ENCODE peak calls at places on chromosome 2, in six cellular contexts. N is CD8-positive, alpha-beta T cell; M is hepatocyte; Q is esophagus squamous epithelium; C is right cardiac atrium; H is psoas muscle. W is an unnamed sample. For H3K4me1, the result is how much of the 10 kb centered on the place peaks cover.

GRCh38 chr2:240836781-240837467 is 16.9 kb upstream of the KIF1A start:
- DNase-seq in N (no peak), M (peak), Q (no peak), C (peak), H (peak), W (peak)

GRCh38 chr2:27212626-27213471 is 781 bp upstream of the SLC5A6 start:
- DNase-seq in N (no peak), M (peak), Q (no peak), C (no peak), H (no peak), W (no peak)

GRCh38 chr2:26567534-26567933 is 73.6 kb downstream of the CIB4 start:
- DNase-seq in N (no peak), M (no peak), Q (no peak), C (no peak), H (no peak), W (no peak)

GRCh38 chr2:133346654-133347053 is 221.6 kb downstream of the NCKAP5 start:
- DNase-seq in N (no peak), M (peak), Q (no peak), C (no peak), H (no peak), W (no peak)

GRCh38 chr2:151374426-151374825 is 17.0 kb downstream of the TNFAIP6 start:
- DNase-seq in N (no peak), M (no peak), Q (no peak), C (no peak), H (no peak), W (no peak)

GRCh38 chr2:84713441-84713840 is 167.4 kb downstream of the TRABD2A start:
- DNase-seq in N (no peak), M (no peak), Q (no peak), C (no peak), H (no peak), W (no peak)

GRCh38 chr2:33085646-33086045 is 138.9 kb downstream of the LTBP1 start:
- DNase-seq in N (no peak), M (no peak), Q (no peak), C (peak), H (no peak), W (no peak)

GRCh38 chr2:2873450-2873811 is 504.2 kb downstream of the EIPR1 start:
- DNase-seq in N (no peak), M (no peak), Q (no peak), C (no peak), H (no peak), W (no peak)

GRCh38 chr2:128376241-128377041 is 57.8 kb upstream of the HS6ST1 start:
- DNase-seq in N (peak), M (no peak), Q (no peak), C (no peak), H (no peak), W (no peak)

GRCh38 chr2:101830555-101830954 is 133.0 kb downstream of the MAP4K4 start:
- DNase-seq in N (no peak), M (no peak), Q (no peak), C (no peak), H (no peak), W (no peak)

GRCh38 chr2:201517094-201517493 is 65.6 kb downstream of the STRADB start:
- DNase-seq in N (no peak), M (no peak), Q (no peak), C (no peak), H (no peak), W (no peak)

GRCh38 chr2:239397856-239398470 is 2.9 kb downstream of the HDAC4 start:
- DNase-seq in N (no peak), M (no peak), Q (no peak), C (no peak), H (no peak), W (no peak)

GRCh38 chr2:62456721-62457539 is 49.1 kb downstream of the TMEM17 start:
- DNase-seq in N (peak), M (peak), Q (peak), C (peak), H (peak), W (peak)

GRCh38 chr2:100266126-100266525 is 56.2 kb downstream of the LONRF2 start:
- DNase-seq in N (no peak), M (no peak), Q (no peak), C (no peak), H (no peak), W (no peak)

GRCh38 chr2:158266106-158266505 is 164.4 kb downstream of the UPP2 start:
- DNase-seq in N (no peak), M (no peak), Q (no peak), C (no peak), H (no peak), W (no peak)

GRCh38 chr2:37561615-37562569 is 109.5 kb downstream of the CDC42EP3 start:
- DNase-seq in N (no peak), M (peak), Q (no peak), C (no peak), H (no peak), W (no peak)

GRCh38 chr2:30414951-30415350 is 32.1 kb upstream of the LCLAT1 start:
- DNase-seq in N (no peak), M (no peak), Q (no peak), C (no peak), H (no peak), W (no peak)

GRCh38 chr2:28224648-28225471 is 167.8 kb upstream of the FOSL2 start:
- DNase-seq in N (no peak), M (peak), Q (no peak), C (no peak), H (no peak), W (no peak)

DNA sequence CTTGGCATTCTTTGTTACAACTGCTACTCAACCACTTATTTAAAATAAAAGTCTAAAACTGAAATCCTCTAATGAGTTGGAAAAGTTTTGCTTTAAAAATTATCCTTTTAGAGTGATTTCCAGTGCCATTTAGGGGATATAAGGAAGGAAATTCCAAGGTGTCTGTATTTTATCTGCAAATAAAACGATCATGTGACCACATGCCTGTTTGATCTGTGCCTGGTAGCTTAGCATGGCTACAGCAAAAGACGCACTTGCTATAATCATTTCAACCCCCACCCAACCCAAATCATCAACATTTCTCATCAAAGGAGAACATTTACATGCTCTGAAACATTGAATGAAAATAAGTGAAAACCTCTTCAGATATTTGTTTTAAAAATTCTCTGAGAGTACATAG is 615.1 kb downstream of the IRS1 start:
- DNase-seq in N (no peak), M (no peak), Q (no peak), C (no peak), H (no peak), W (no peak)
- H3K4me1 ChIP-seq in N (under half), M (under half), Q (under half), C (under half), H (under half), W (under half)

GRCh38 chr2:74198461-74199274 is at the start of gene MTHFD2:
- DNase-seq in N (peak), M (peak), Q (peak), C (peak), H (peak), W (peak)

GRCh38 chr2:74199275-74199701 is 873 bp downstream of the MTHFD2 start:
- DNase-seq in N (no peak), M (no peak), Q (no peak), C (peak), H (no peak), W (no peak)

GRCh38 chr2:74197983-74198460 is 393 bp upstream of the MTHFD2 start:
- DNase-seq in N (no peak), M (no peak), Q (no peak), C (no peak), H (no peak), W (no peak)

GRCh38 chr2:74194799-74195198 is 3.6 kb upstream of the MTHFD2 start:
- DNase-seq in N (no peak), M (no peak), Q (no peak), C (no peak), H (no peak), W (no peak)

GRCh38 chr2:74197049-74197448 is 1.4 kb upstream of the MTHFD2 start:
- DNase-seq in N (no peak), M (no peak), Q (no peak), C (no peak), H (no peak), W (no peak)
- H3K4me1 ChIP-seq in N (under half), M (under half), Q (under half), C (under half), H (under half), W (under half)

GRCh38 chr2:197498937-197499593 is 575 bp downstream of the HSPD1 start:
- DNase-seq in N (peak), M (peak), Q (no peak), C (peak), H (peak), W (peak)
- H3K4me1 ChIP-seq in N (half or more), M (under half), Q (under half), C (under half), H (half or more), W (half or more)

DNA sequence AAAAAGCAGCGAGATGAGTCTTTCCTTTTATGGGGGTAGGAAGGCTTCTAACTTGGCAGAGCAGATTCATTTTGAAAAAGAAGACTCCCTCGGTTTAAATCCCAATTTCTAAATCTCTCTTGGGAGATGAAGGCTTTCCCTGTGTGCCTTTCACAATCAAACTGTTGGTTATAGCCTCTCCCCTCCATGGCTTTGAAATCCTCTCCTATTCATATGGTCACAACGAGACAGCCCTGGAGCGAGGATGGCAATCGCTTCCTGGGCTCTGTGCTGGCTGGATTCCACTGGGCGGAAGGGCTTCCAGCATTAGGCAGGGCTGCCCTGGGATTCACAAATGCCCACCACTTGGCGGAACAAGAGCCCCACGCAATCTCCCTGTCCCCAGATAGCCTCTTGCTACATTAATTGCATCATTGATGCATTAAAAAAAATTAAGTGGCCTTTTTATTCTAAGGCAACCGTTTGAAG is 1.6 kb downstream of the CAVIN2 start:
- DNase-seq in N (no peak), M (no peak), Q (no peak), C (peak), H (peak), W (no peak)
- H3K4me1 ChIP-seq in N (under half), M (under half), Q (under half), C (under half), H (under half), W (under half)

GRCh38 chr2:187989925-187990623 is 301.6 kb upstream of the GULP1 start:
- DNase-seq in N (no peak), M (peak), Q (no peak), C (no peak), H (no peak), W (no peak)
- H3K4me1 ChIP-seq in N (under half), M (under half), Q (under half), C (under half), H (under half), W (under half)

W was measured in pancreas.